ENCODE peak calls at places on chromosomes 2 and 18, in nine cellular contexts. Y is K562, S is GM23248, T is endothelial cell of umbilical vein, J is GM23338, K is fibroblast of lung, W is MM.1S, I is mammary epithelial cell, D is neural progenitor cell. C is an unnamed sample. For H3K79me2, the result is how much of the 10 kb centered on the place peaks cover.

GRCh38 chr2:203707530-203707929 is 1.1 kb downstream of the CD28 start:
- DNase-seq in Y (no peak), S (no peak), T (no peak), J (no peak), K (no peak), W (peak), I (no peak), D (no peak), C (no peak)

GRCh38 chr2:50863856-50864255 is 168.1 kb downstream of the NRXN1 start:
- DNase-seq in Y (no peak), S (no peak), T (no peak), J (no peak), K (no peak), W (no peak), I (no peak), D (peak), C (no peak)

GRCh38 chr2:16665746-16666452 is at the start of gene CYRIA:
- DNase-seq in Y (peak), S (peak), T (no peak), J (peak), K (peak), W (peak), I (peak), D (peak), C (no peak)

GRCh38 chr2:44956841-44957240 is 15.3 kb downstream of the SIX3 start:
- DNase-seq in Y (no peak), S (no peak), T (no peak), J (no peak), K (no peak), W (no peak), I (no peak), D (no peak), C (no peak)

GRCh38 chr2:65576861-65577601 is 144.6 kb upstream of the SPRED2 start:
- DNase-seq in Y (no peak), S (peak), T (peak), J (peak), K (peak), W (no peak), I (peak), D (no peak), C (peak)

GRCh38 chr2:145744541-145745386 is 1224.8 kb upstream of the ZEB2 start:
- DNase-seq in Y (no peak), S (peak), T (peak), J (no peak), K (peak), W (no peak), I (peak), D (no peak), C (no peak)

GRCh38 chr2:6924918-6925194 is 7.6 kb downstream of the RNF144A start:
- DNase-seq in Y (no peak), S (no peak), T (no peak), J (no peak), K (no peak), W (no peak), I (no peak), D (no peak), C (no peak)

GRCh38 chr2:173355132-173355865 is 627 bp downstream of the CDCA7 start:
- DNase-seq in Y (peak), S (peak), T (peak), J (peak), K (peak), W (peak), I (peak), D (peak), C (no peak)

GRCh38 chr2:60355849-60356261 is 197.6 kb downstream of the BCL11A start:
- DNase-seq in Y (no peak), S (no peak), T (no peak), J (no peak), K (no peak), W (peak), I (peak), D (no peak), C (no peak)

GRCh38 chr2:127655209-127656073 is 9.5 kb downstream of the GPR17 start:
- DNase-seq in Y (no peak), S (no peak), T (no peak), J (no peak), K (no peak), W (no peak), I (no peak), D (peak), C (no peak)

GRCh38 chr2:235556086-235556485 is 62.2 kb downstream of the AGAP1 start:
- DNase-seq in Y (no peak), S (no peak), T (no peak), J (no peak), K (no peak), W (no peak), I (no peak), D (no peak), C (no peak)

GRCh38 chr2:124476291-124476690 is 451.2 kb downstream of the CNTNAP5 start:
- DNase-seq in Y (no peak), S (no peak), T (no peak), J (no peak), K (peak), W (no peak), I (no peak), D (no peak), C (no peak)

GRCh38 chr18:3910507-3910906 is 460.5 kb downstream of the TGIF1 start:
- DNase-seq in Y (no peak), S (peak), T (no peak), J (no peak), K (peak), W (no peak), I (no peak), D (no peak), C (no peak)

GRCh38 chr2:195488567-195488966 is 168.5 kb upstream of the SLC39A10 start:
- DNase-seq in Y (no peak), S (peak), T (no peak), J (no peak), K (no peak), W (no peak), I (no peak), D (no peak), C (no peak)

GRCh38 chr2:37683241-37683640 is 11.8 kb upstream of the CDC42EP3 start:
- DNase-seq in Y (no peak), S (no peak), T (no peak), J (no peak), K (no peak), W (no peak), I (no peak), D (no peak), C (no peak)

GRCh38 chr18:40867452-40867851 is 1087.6 kb upstream of the PIK3C3 start:
- DNase-seq in Y (no peak), S (peak), T (no peak), J (no peak), K (peak), W (no peak), I (peak), D (no peak), C (peak)

GRCh38 chr18:12657849-12658829 is at the start of gene SPIRE1:
- DNase-seq in Y (peak), S (peak), T (peak), J (peak), K (peak), W (peak), I (peak), D (peak), C (no peak)

DNA sequence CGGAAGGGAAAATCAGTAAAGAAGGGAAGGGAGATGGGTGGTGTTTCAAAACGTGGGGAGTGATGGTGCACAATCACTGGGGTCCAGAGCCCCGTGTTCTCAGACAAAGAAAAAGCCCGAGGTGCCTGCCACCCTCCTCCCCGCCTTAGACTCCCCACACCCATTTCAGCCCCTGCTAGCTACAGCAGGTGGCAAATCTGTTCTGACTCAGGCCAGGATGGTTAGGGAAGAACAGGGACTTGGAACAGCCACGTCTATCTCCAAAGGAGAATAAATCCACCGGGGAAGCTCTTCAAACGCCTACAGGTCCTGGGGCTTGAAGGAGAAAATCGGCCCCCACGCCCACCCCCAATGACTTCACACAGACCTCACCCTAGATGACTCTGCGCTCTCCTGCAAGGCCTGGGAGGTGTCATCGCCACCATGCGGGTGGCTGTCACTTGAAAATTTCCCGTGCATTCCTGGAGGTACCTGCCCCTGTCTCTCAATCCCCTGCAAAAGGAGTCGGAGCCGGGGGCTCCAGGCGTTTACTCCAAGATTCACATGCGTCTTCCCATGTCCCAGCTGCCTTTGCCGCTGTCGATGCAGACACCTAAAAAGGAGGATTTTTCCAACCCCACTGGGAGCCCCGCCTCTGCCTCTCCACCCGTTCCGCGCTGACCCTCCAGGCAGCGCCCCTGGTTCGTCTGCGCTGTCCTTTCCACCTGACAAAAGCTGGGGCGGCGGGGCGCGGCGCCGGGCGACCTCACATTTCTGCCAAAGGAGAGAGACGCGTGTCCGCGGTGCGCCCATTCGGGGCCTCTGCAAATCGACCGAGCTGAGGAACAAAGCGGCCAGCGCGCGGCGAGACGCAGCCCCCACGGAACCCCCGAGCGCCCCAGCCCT is 834 bp downstream of the REEP1 start:
- DNase-seq in Y (no peak), S (no peak), T (no peak), J (peak), K (no peak), W (no peak), I (no peak), D (peak), C (no peak)
- TF ChIP-seq EZH2 in Y (no peak), S (peak), T (no peak), J (no peak), K (no peak), W (no peak), I (no peak), D (peak), C (peak)

GRCh38 chr2:652881-653480 is 24.2 kb downstream of the TMEM18 start:
- DNase-seq in Y (no peak), S (no peak), T (no peak), J (no peak), K (no peak), W (no peak), I (no peak), D (no peak), C (no peak)
- H3K79me2 ChIP-seq in Y (under half), S (under half), T (under half), J (under half), K (under half), W (under half), I (under half), D (under half), C (under half)

GRCh38 chr2:132678498-132678897 is 8.5 kb upstream of the LYPD1 start:
- DNase-seq in Y (no peak), S (peak), T (no peak), J (no peak), K (peak), W (no peak), I (no peak), D (no peak), C (no peak)

GRCh38 chr2:132670961-132671781 is 1.2 kb upstream of the LYPD1 start:
- DNase-seq in Y (no peak), S (peak), T (peak), J (peak), K (peak), W (no peak), I (peak), D (peak), C (peak)

GRCh38 chr2:132681766-132682165 is 11.8 kb upstream of the LYPD1 start:
- DNase-seq in Y (no peak), S (no peak), T (peak), J (no peak), K (no peak), W (no peak), I (no peak), D (no peak), C (no peak)

GRCh38 chr2:132677661-132678060 is 7.7 kb upstream of the LYPD1 start:
- DNase-seq in Y (no peak), S (peak), T (no peak), J (no peak), K (peak), W (no peak), I (no peak), D (no peak), C (no peak)

DNA sequence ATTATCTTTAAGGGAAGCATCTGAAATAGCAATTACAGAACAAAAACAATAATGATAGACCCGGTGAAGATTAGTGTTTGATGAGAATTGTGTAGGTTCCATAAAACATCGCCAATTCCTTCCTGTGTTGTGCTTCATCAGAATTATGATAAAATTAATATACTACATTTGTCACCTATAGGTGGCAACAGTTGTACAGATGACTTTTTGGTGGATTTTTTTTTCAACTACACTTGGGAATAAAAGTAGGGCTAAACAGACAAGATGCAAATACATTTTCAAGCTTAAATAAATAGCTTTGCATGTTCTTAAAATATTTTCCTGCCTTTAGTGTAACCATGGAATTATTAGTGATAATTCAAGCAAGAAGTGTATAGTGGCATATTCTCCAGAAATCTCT is 7.0 kb upstream of the LYPD1 start:
- DNase-seq in Y (no peak), S (peak), T (peak), J (no peak), K (no peak), W (peak), I (no peak), D (no peak), C (no peak)
- TF ChIP-seq EZH2 in Y (no peak), S (no peak), T (no peak), J (no peak), K (no peak), W (no peak), I (no peak), D (no peak), C (no peak)

GRCh38 chr2:216133392-216133791 is 24.2 kb downstream of the XRCC5 start:
- DNase-seq in Y (no peak), S (no peak), T (no peak), J (no peak), K (no peak), W (no peak), I (no peak), D (no peak), C (no peak)
- H3K79me2 ChIP-seq in Y (under half), S (half or more), T (under half), J (half or more), K (under half), W (half or more), I (half or more), D (half or more), C (under half)

DNA sequence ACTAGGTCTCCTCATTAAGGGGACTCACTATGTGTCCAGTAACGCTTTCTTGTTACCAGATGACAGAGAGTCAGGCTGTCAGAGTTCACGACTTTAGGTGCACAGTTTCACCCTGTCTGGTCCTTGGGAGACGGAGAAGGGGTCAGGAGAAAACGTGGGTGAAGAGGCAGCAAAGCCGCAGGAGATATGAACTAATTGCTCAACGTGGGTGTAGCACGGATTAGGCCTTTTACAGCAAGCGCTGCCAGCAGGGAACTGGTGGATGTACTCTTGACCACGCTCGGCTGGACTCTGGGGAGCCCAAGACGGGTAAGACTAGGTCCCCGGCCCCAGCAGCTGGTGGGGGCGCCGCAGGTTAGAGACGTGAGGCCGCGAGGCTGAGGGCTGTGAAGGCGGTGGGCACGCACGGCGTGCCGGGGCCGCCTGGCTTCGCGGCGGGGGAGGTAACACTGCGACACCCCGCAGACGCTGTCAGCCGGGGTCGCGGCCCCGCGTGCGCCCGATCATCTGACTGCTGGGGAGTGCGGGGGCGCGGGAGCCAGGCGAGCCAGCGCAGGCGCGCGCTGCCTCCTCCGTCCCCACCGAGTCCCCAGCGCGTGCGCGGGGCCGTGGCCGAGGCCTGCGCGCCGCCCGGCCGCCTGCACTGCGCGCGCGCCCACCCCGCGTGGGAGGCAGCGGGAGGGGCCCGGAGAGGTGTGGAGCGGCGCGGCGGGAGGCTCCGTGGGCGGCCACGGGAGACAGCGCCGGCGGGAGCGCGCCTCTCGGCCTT is at the start of gene CLIP4:
- DNase-seq in Y (peak), S (peak), T (peak), J (peak), K (peak), W (no peak), I (peak), D (peak), C (no peak)
- TF ChIP-seq EZH2 in Y (no peak), S (no peak), T (no peak), J (peak), K (no peak), W (no peak), I (no peak), D (peak), C (no peak)

GRCh38 chr2:237752761-237753165 is 45.8 kb upstream of the RBM44 start:
- DNase-seq in Y (no peak), S (no peak), T (no peak), J (no peak), K (no peak), W (peak), I (no peak), D (no peak), C (no peak)
- H3K79me2 ChIP-seq in Y (under half), S (under half), T (under half), J (under half), K (under half), W (under half), I (under half), D (under half), C (under half)

GRCh38 chr2:212520340-212520739 is 18.3 kb downstream of the ERBB4 start:
- DNase-seq in Y (no peak), S (peak), T (peak), J (peak), K (no peak), W (peak), I (no peak), D (peak), C (no peak)

GRCh38 chr2:212517693-212518092 is 20.9 kb downstream of the ERBB4 start:
- DNase-seq in Y (no peak), S (no peak), T (no peak), J (no peak), K (no peak), W (no peak), I (no peak), D (no peak), C (no peak)
- TF ChIP-seq EZH2 in Y (no peak), S (no peak), T (no peak), J (no peak), K (no peak), W (no peak), I (no peak), D (no peak), C (no peak)

GRCh38 chr18:41972067-41973000 is 17.3 kb downstream of the PIK3C3 start:
- DNase-seq in Y (no peak), S (no peak), T (no peak), J (no peak), K (peak), W (peak), I (no peak), D (no peak), C (no peak)
- H3K79me2 ChIP-seq in Y (under half), S (half or more), T (under half), J (under half), K (under half), W (under half), I (under half), D (under half), C (under half)

GRCh38 chr2:176091329-176092258 is 927 bp upstream of the HOXD13 start:
- DNase-seq in Y (no peak), S (no peak), T (no peak), J (peak), K (no peak), W (no peak), I (no peak), D (no peak), C (no peak)
- TF ChIP-seq EZH2 in Y (no peak), S (no peak), T (peak), J (peak), K (peak), W (no peak), I (peak), D (peak), C (peak)

C was measured in keratinocyte.